ENCODE peak calls at places on chromosome 10, in ten cellular contexts. O is uterus, R is AG04449, P is suprapubic skin, W is lower lobe of right lung, A is fibroblast of pulmonary artery, T is left lung, M is brain microvascular endothelial cell, C is adipocyte, U is GM23248. E is an unnamed sample.

GRCh38 chr10:93749218-93749799 is 8.4 kb upstream of the LGI1 start:
- DNase-seq in A (no peak), O (no peak), U (peak; percentile 12), T (no peak), C (no peak), R (no peak), M (no peak), P (no peak), W (no peak), E (no peak)

GRCh38 chr10:21406595-21407218 is 118.8 kb downstream of the SKIDA1 start:
- DNase-seq in W (no peak), U (peak; percentile 50), A (peak; percentile 69), P (peak; percentile 9), O (no peak), T (no peak), M (peak; percentile 70), C (no peak), R (no peak), E (peak; percentile 39)

GRCh38 chr10:96863922-96864543 is 31.9 kb downstream of the LCOR start:
- DNase-seq in U (peak; percentile 73), O (no peak), R (no peak), M (no peak), P (no peak), W (no peak), T (no peak), C (peak; percentile 31), A (peak; percentile 58), E (peak; percentile 36)

GRCh38 chr10:7475046-7475860 is 64.4 kb upstream of the SFMBT2 start:
- DNase-seq in T (no peak), U (no peak), M (no peak), A (no peak), C (no peak), R (no peak), P (no peak), W (no peak), O (no peak), E (no peak)

GRCh38 chr10:74432841-74433594 is 282.0 kb downstream of the ADK start:
- DNase-seq in R (peak; percentile 49), U (peak; percentile 80), P (no peak), T (no peak), W (no peak), M (no peak), O (no peak), A (peak; percentile 45), C (peak; percentile 66), E (peak; percentile 85)

GRCh38 chr10:71606721-71607430 is 112.7 kb downstream of the C10orf105 start:
- DNase-seq in O (no peak), C (no peak), A (no peak), M (no peak), P (no peak), T (no peak), U (no peak), W (no peak), R (no peak), E (no peak)

GRCh38 chr10:71085689-71086438 is 126.5 kb upstream of the UNC5B start:
- DNase-seq in M (no peak), P (peak; percentile 53), O (no peak), T (peak; percentile 4), R (no peak), W (no peak), A (no peak), U (no peak), C (no peak), E (no peak)

GRCh38 chr10:129655007-129655678 is 188.1 kb downstream of the MGMT start:
- DNase-seq in T (no peak), M (no peak), C (no peak), R (no peak), W (no peak), U (no peak), O (no peak), A (no peak), P (no peak), E (no peak)

GRCh38 chr10:112959207-112959838 is 9.3 kb downstream of the TCF7L2 start:
- DNase-seq in R (no peak), U (peak; percentile 61), O (no peak), T (no peak), C (peak; percentile 65), A (peak; percentile 68), P (no peak), M (no peak), W (no peak), E (peak; percentile 68)

GRCh38 chr10:10078476-10078875 is 939.2 kb upstream of the CELF2 start:
- DNase-seq in R (no peak), C (no peak), M (no peak), P (no peak), A (no peak), W (no peak), U (no peak), T (no peak), O (no peak), E (no peak)

GRCh38 chr10:33091186-33091585 is 133.2 kb upstream of the ITGB1 start:
- DNase-seq in W (no peak), R (no peak), A (no peak), P (no peak), T (no peak), M (no peak), O (no peak), C (no peak), U (no peak), E (peak; percentile 22)

GRCh38 chr10:124043310-124044142 is 49.9 kb downstream of the CHST15 start:
- DNase-seq in A (no peak), C (no peak), P (no peak), M (no peak), T (no peak), U (no peak), R (no peak), W (no peak), O (no peak), E (no peak)

GRCh38 chr10:17215782-17216122 is 12.3 kb upstream of the VIM start:
- DNase-seq in A (no peak), U (peak; percentile 28), R (no peak), C (no peak), P (no peak), W (no peak), M (no peak), O (no peak), T (no peak), E (no peak)
- H3K4me3 ChIP-seq in A (no peak overlapping the region), U (peak overlapping the region; percentile 70), R (peak overlapping the region; percentile 35), C (peak overlapping the region; percentile 61), P (no peak overlapping the region), W (no peak overlapping the region), M (no peak overlapping the region), O (no peak overlapping the region), T (no peak overlapping the region), E (peak overlapping the region; percentile 45)

GRCh38 chr10:103493362-103493871 is at the start of gene NEURL1:
- DNase-seq in U (peak; percentile 60), C (peak; percentile 61), O (peak; percentile 54), A (no peak), T (no peak), P (no peak), W (no peak), R (no peak), M (no peak), E (no peak)

GRCh38 chr10:103493911-103494877 is 689 bp downstream of the NEURL1 start:
- DNase-seq in T (no peak), C (peak; percentile 36), W (no peak), R (no peak), P (no peak), U (peak; percentile 45), M (no peak), A (no peak), O (peak; percentile 60), E (no peak)

GRCh38 chr10:103490986-103491314 is 2.6 kb upstream of the NEURL1 start:
- DNase-seq in T (no peak), R (no peak), W (no peak), O (no peak), C (no peak), A (no peak), M (no peak), U (no peak), P (no peak), E (no peak)

GRCh38 chr10:103491729-103492364 is 1.7 kb upstream of the NEURL1 start:
- DNase-seq in P (no peak), O (peak; percentile 88), R (peak; percentile 92), W (no peak), M (peak; percentile 85), U (peak; percentile 87), A (peak; percentile 90), T (no peak), C (peak; percentile 73), E (peak; percentile 98)

GRCh38 chr10:103492655-103493261 is 747 bp upstream of the NEURL1 start:
- DNase-seq in T (no peak), C (no peak), P (no peak), W (no peak), M (no peak), U (peak; percentile 21), O (no peak), R (no peak), A (no peak), E (no peak)
- H3K4me3 ChIP-seq in T (no peak overlapping the region), C (no peak overlapping the region), P (peak overlapping the region; percentile 62), W (no peak overlapping the region), M (no peak overlapping the region), U (no peak overlapping the region), O (peak overlapping the region; percentile 59), R (no peak overlapping the region), A (no peak overlapping the region), E (no peak overlapping the region)

DNA sequence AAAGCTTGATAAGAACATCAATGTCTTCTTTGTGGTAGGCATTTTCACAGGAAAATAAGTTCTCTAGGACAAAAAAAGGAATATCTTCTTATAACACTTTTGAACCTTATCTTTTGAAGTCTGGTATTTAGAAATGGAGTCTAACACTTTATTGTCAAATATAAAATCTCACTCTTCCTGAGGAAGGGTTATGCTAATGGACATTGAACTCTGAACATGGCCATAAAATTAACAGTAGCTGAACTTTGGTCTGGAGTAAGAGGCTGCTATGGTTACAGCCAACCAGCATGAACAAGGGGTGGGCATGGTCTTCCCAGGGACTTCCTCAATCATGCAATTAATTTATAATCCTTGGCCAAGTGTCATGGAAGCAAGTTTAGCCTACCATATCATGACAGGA is at the start of gene CLRN3:
- DNase-seq in O (no peak), T (no peak), P (no peak), A (no peak), M (no peak), C (no peak), U (no peak), R (no peak), W (no peak), E (no peak)
- H3K4me3 ChIP-seq in O (no peak within 1 kb of the TSS), T (no peak within 1 kb of the TSS), P (no peak within 1 kb of the TSS), A (no peak within 1 kb of the TSS), M (no peak within 1 kb of the TSS), C (no peak within 1 kb of the TSS), U (no peak within 1 kb of the TSS), R (no peak within 1 kb of the TSS), W (no peak within 1 kb of the TSS), E (no peak within 1 kb of the TSS)

DNA sequence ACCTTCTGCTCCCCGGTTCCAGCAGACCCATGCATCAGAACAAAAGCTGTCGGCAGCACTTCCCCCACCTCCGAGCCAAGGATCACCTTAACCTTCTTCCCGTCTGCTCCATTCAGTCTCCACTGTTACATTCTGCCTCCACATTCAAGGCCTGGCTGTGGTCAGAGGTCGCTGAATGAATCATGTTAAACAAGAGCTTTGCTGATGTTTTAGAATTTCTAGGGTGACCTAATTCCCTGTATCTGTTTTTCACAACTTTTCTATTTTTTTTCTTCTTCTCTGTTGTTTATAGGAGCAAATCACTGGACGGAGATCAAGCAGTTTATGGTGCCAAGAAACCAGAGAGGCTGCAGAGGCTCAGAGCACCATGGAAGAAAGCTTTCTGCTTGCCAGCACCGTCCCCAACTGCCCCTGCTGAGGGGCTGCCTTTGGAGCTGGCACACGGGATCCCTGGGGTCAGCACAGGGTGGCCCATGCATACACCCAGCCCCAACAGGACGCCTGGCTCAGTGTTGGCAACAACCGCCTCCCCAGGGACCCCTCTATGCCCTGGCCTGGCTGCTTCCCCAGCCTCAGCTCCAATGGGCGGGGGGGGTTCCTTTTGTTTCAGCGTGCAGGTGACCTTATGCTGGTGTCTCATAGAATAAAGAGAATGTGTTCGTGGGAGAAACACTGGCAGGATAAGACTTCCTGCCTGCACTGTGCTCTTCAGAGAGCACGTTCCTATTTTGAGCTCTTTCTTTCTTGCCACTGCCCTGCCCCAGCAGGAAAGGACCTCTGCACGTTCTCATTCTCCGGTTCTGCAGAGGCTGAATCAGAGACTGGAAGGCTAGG is 182.7 kb upstream of the LYZL2 start:
- DNase-seq in O (peak; percentile 93), R (no peak), A (peak; percentile 96), T (no peak), U (peak; percentile 90), C (peak; percentile 59), P (no peak), M (peak; percentile 86), W (no peak), E (peak; percentile 87)
- H3K4me3 ChIP-seq in O (no peak overlapping the region), R (no peak overlapping the region), A (no peak overlapping the region), T (no peak overlapping the region), U (peak overlapping the region; percentile 48), C (peak overlapping the region; percentile 67), P (peak overlapping the region; percentile 13), M (no peak overlapping the region), W (no peak overlapping the region), E (no peak overlapping the region)

E was measured in AG10803.